ENCODE peak calls at places on chromosomes 2 and 18, in nine cellular contexts. Z, Y, W, I, L, R, M, D and C are unnamed samples.
A peak's percentile ranks its signal among the peaks of the same experiment; 100 is the strongest.

GRCh38 chr2:29304399-29304798 is 189.2 kb downstream of the CLIP4 start:
- DNase-seq in Z (no peak), Y (no peak), W (no peak), I (no peak), L (no peak), R (no peak), M (no peak), D (no peak), C (no peak)

GRCh38 chr2:183070942-183071844 is 7.4 kb upstream of the DUSP19 start:
- DNase-seq in Z (peak; percentile 57), Y (peak; percentile 36), W (no peak), I (peak; percentile 75), L (no peak), R (peak; percentile 89), M (no peak), D (peak; percentile 61), C (peak; percentile 29)

GRCh38 chr2:32742381-32742780 is 114.5 kb downstream of the TTC27 start:
- DNase-seq in Z (no peak), Y (no peak), W (no peak), I (no peak), L (no peak), R (no peak), M (no peak), D (no peak), C (no peak)

GRCh38 chr2:198994678-198995077 is 463.1 kb downstream of the SATB2 start:
- DNase-seq in Z (no peak), Y (no peak), W (no peak), I (no peak), L (no peak), R (no peak), M (no peak), D (no peak), C (no peak)

GRCh38 chr2:182148344-182148743 is 162.7 kb downstream of the PPP1R1C start:
- DNase-seq in Z (no peak), Y (no peak), W (no peak), I (no peak), L (no peak), R (no peak), M (no peak), D (no peak), C (no peak)

GRCh38 chr2:56714400-56714799 is 530.6 kb downstream of the CCDC85A start:
- DNase-seq in Z (no peak), Y (no peak), W (no peak), I (no peak), L (no peak), R (no peak), M (no peak), D (no peak), C (no peak)

GRCh38 chr2:171436307-171436706 is 2.3 kb downstream of the DCAF17 start:
- DNase-seq in Z (no peak), Y (no peak), W (no peak), I (peak; percentile 40), L (no peak), R (no peak), M (no peak), D (no peak), C (no peak)

GRCh38 chr2:2763351-2763997 is 432.4 kb upstream of the MYT1L start:
- DNase-seq in Z (no peak), Y (no peak), W (peak; percentile 60), I (no peak), L (no peak), R (no peak), M (no peak), D (no peak), C (no peak)

GRCh38 chr2:186972281-186972970 is 123.5 kb upstream of the ZSWIM2 start:
- DNase-seq in Z (no peak), Y (no peak), W (no peak), I (no peak), L (no peak), R (no peak), M (no peak), D (no peak), C (no peak)

GRCh38 chr2:197889041-197889440 is 84.6 kb downstream of the PLCL1 start:
- DNase-seq in Z (no peak), Y (no peak), W (no peak), I (no peak), L (no peak), R (no peak), M (peak; percentile 77), D (no peak), C (peak; percentile 42)

GRCh38 chr2:97011977-97012569 is 25.7 kb upstream of the FAM178B start:
- DNase-seq in Z (no peak), Y (no peak), W (no peak), I (peak; percentile 72), L (no peak), R (no peak), M (peak; percentile 16), D (no peak), C (no peak)

GRCh38 chr18:52442686-52443085 is 102.7 kb downstream of the DCC start:
- DNase-seq in Z (no peak), Y (no peak), W (no peak), I (no peak), L (no peak), R (no peak), M (no peak), D (no peak), C (no peak)

GRCh38 chr2:231056453-231057416 is at the start of gene PSMD1:
- DNase-seq in Z (peak; percentile 93), Y (peak; percentile 93), W (peak; percentile 90), I (peak; percentile 95), L (peak; percentile 93), R (peak; percentile 98), M (peak; percentile 80), D (peak; percentile 96), C (peak; percentile 95)

GRCh38 chr2:231051116-231051515 is 5.6 kb upstream of the PSMD1 start:
- DNase-seq in Z (no peak), Y (no peak), W (no peak), I (no peak), L (no peak), R (no peak), M (no peak), D (no peak), C (peak; percentile 39)

GRCh38 chr2:231050018-231050901 is 6.4 kb upstream of the PSMD1 start:
- DNase-seq in Z (peak; percentile 93), Y (peak; percentile 85), W (no peak), I (peak; percentile 59), L (no peak), R (no peak), M (no peak), D (peak; percentile 84), C (no peak)

GRCh38 chr2:231049286-231050017 is 7.2 kb upstream of the PSMD1 start:
- DNase-seq in Z (no peak), Y (no peak), W (no peak), I (no peak), L (no peak), R (no peak), M (no peak), D (no peak), C (no peak)

DNA sequence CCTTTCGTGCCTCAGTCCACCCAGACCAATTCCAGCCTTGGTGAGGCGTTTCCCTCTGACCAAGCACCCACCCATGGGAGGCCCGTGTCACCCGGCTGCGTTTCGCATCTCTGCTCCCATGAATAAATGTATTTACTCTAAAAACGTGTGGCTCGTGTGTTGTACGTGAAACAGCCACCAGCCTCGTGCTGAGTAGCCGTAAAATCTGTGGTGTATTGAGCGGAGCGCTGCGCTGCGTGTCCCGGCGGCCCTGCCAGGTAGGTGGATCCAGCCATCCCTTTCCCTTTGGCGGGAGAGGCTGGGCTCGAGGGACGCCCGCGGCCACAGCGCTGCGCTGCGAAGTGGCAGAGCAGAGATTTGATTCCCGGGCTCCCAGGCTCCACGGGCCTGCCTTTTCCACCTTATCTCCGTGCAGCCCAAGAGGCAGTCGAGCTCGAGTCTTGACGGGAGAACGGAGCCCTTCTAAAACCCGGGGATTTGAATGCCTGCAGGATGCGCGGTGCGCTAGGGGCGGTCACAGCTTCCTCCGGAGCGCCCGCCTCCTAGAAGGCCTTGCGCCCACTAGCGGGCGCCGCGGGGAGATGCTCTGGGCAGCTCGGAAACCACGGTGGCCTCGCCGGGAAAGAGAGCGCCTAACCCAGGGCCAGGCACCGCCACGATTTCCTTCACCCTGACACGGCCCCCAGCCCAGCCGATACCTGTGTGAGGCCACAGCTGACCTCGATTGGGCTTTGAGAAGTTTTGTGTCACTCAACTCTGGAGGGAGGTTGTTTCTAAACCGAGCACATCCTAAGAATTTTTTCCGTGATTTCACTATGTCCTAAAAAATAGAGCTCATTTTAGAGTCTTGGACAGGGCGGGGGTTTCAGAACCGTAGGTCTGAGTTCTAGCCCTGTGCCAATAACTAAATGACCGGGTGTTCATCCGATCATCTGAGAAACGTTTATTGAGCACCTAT is 3.9 kb upstream of the PSMD1 start:
- DNase-seq in Z (peak; percentile 89), Y (peak; percentile 87), W (peak; percentile 47), I (peak; percentile 88), L (peak; percentile 68), R (peak; percentile 90), M (no peak), D (peak; percentile 93), C (peak; percentile 86)
- TF ChIP-seq POLR2A in Z (no peak), Y (peak; percentile 4), W (no peak), I (no peak), L (no peak), R (no peak), M (peak; percentile 46), D (no peak), C (no peak)

GRCh38 chr2:112630268-112630667 is 15.5 kb upstream of the SLC20A1 start:
- DNase-seq in Z (no peak), Y (no peak), W (no peak), I (no peak), L (no peak), R (no peak), M (no peak), D (no peak), C (no peak)
- H3K27ac ChIP-seq in Z (no peak overlapping the region), Y (no peak overlapping the region), W (no peak overlapping the region), I (peak overlapping the region; percentile 93), L (no peak overlapping the region), R (no peak overlapping the region), M (no peak overlapping the region), D (no peak overlapping the region), C (peak overlapping the region; percentile 66)

DNA sequence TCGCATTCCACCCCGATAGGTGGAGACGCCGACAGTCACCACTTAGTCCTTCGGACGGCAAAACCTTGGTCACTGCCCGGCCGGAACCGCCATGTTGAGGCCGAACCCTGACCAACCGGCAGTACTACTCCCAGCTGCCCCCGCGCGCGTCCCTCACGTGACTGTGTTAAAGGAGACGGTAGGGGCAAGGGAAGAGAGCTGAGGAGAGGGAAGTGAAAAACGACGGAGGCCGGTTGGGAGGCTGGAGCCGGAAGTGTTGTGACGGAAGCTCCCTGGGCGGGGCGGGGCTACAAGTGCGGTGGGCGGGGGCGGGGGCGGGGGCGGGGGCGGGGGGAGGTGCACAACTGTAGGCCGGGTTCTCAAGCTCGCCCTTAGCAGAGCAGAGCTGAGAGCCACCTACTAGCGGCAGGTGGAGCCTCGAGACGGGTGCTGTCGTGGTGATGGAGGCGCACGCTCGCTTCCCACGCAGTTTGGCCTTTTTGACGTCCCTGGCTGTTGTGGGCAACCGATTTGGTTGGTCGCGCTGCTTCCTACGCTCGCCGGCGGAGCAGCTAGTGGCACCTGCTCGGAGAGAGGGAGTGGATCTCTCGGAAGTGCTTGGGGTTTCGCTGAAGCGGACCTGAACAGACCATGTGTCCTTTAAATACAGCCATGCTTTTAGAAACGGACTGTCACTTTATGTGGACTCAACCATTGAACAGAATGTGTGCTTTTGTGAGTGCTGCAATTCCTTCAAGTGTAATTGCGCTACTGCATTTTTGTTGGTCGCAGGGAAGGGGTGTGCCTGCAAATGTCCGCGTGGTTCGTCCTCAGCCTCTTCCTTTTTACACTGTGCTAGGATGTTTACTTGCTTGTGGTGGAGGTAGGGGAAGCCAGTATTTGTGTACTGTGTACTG is at the start of gene TRAPPC8:
- DNase-seq in Z (peak; percentile 99), Y (peak; percentile 99), W (peak; percentile 98), I (peak; percentile 97), L (peak; percentile 98), R (peak; percentile 94), M (peak; percentile 87), D (peak; percentile 99), C (peak; percentile 98)
- TF ChIP-seq POLR2A in Z (no peak), Y (peak; percentile 61), W (peak; percentile 59), I (peak; percentile 55), L (no peak), R (peak; percentile 92), M (peak; percentile 96), D (peak; percentile 70), C (peak; percentile 12)

GRCh38 chr2:11757101-11757500 is 10.7 kb downstream of the LPIN1 start:
- DNase-seq in Z (no peak), Y (no peak), W (no peak), I (no peak), L (no peak), R (no peak), M (no peak), D (no peak), C (no peak)
- H3K27ac ChIP-seq in Z (no peak overlapping the region), Y (no peak overlapping the region), W (peak overlapping the region; percentile 94), I (no peak overlapping the region), L (no peak overlapping the region), R (no peak overlapping the region), M (no peak overlapping the region), D (no peak overlapping the region), C (no peak overlapping the region)